ENCODE peak calls at places on chromosome 9, in ten cellular contexts. One of them, this sample, is unnamed.

GRCh38 chr9:76891874-76892273 is 14.0 kb downstream of the PRUNE2 start:
- DNase-seq in bronchial epithelial cell: no peak
- DNase-seq in astrocyte of the spinal cord: no peak
- DNase-seq in HepG2: no peak
- DNase-seq in GM19239: no peak
- DNase-seq in EL: no peak
- DNase-seq in lower lobe of right lung: no peak
- DNase-seq in heart left ventricle: no peak
- DNase-seq in sciatic nerve: no peak
- DNase-seq in WERI-Rb-1: no peak
- DNase-seq in this sample: no peak

GRCh38 chr9:133126697-133127339 is 5.8 kb upstream of the RALGDS start:
- DNase-seq in bronchial epithelial cell: no peak
- DNase-seq in astrocyte of the spinal cord: no peak
- DNase-seq in HepG2: no peak
- DNase-seq in GM19239: no peak
- DNase-seq in EL: no peak
- DNase-seq in lower lobe of right lung: no peak
- DNase-seq in heart left ventricle: no peak
- DNase-seq in sciatic nerve: no peak
- DNase-seq in WERI-Rb-1: no peak
- DNase-seq in this sample: peak

GRCh38 chr9:98080346-98080745 is 23.8 kb downstream of the NANS start:
- DNase-seq in bronchial epithelial cell: no peak
- DNase-seq in astrocyte of the spinal cord: no peak
- DNase-seq in HepG2: no peak
- DNase-seq in GM19239: no peak
- DNase-seq in EL: peak
- DNase-seq in lower lobe of right lung: no peak
- DNase-seq in heart left ventricle: no peak
- DNase-seq in sciatic nerve: no peak
- DNase-seq in WERI-Rb-1: no peak
- DNase-seq in this sample: no peak

GRCh38 chr9:88781500-88782391 is 209.5 kb upstream of the S1PR3 start:
- DNase-seq in bronchial epithelial cell: no peak
- DNase-seq in astrocyte of the spinal cord: peak
- DNase-seq in HepG2: peak
- DNase-seq in GM19239: no peak
- DNase-seq in EL: no peak
- DNase-seq in lower lobe of right lung: no peak
- DNase-seq in heart left ventricle: peak
- DNase-seq in sciatic nerve: no peak
- DNase-seq in WERI-Rb-1: peak
- DNase-seq in this sample: no peak

GRCh38 chr9:698276-698675 is 143.2 kb upstream of the DMRT1 start:
- DNase-seq in bronchial epithelial cell: peak
- DNase-seq in astrocyte of the spinal cord: peak
- DNase-seq in HepG2: no peak
- DNase-seq in GM19239: no peak
- DNase-seq in EL: peak
- DNase-seq in lower lobe of right lung: no peak
- DNase-seq in heart left ventricle: no peak
- DNase-seq in sciatic nerve: no peak
- DNase-seq in WERI-Rb-1: no peak
- DNase-seq in this sample: no peak

GRCh38 chr9:132514011-132514744 is 68.2 kb upstream of the BARHL1 start:
- DNase-seq in bronchial epithelial cell: no peak
- DNase-seq in astrocyte of the spinal cord: no peak
- DNase-seq in HepG2: no peak
- DNase-seq in GM19239: no peak
- DNase-seq in EL: no peak
- DNase-seq in lower lobe of right lung: peak
- DNase-seq in heart left ventricle: no peak
- DNase-seq in sciatic nerve: no peak
- DNase-seq in WERI-Rb-1: no peak
- DNase-seq in this sample: no peak

GRCh38 chr9:107612136-107612535 is 122.6 kb upstream of the KLF4 start:
- DNase-seq in bronchial epithelial cell: no peak
- DNase-seq in astrocyte of the spinal cord: no peak
- DNase-seq in HepG2: no peak
- DNase-seq in GM19239: no peak
- DNase-seq in EL: no peak
- DNase-seq in lower lobe of right lung: peak
- DNase-seq in heart left ventricle: peak
- DNase-seq in sciatic nerve: peak
- DNase-seq in WERI-Rb-1: no peak
- DNase-seq in this sample: no peak

GRCh38 chr9:5321058-5321457 is 16.5 kb upstream of the RLN2 start:
- DNase-seq in bronchial epithelial cell: peak
- DNase-seq in astrocyte of the spinal cord: no peak
- DNase-seq in HepG2: peak
- DNase-seq in GM19239: no peak
- DNase-seq in EL: peak
- DNase-seq in lower lobe of right lung: no peak
- DNase-seq in heart left ventricle: no peak
- DNase-seq in sciatic nerve: no peak
- DNase-seq in WERI-Rb-1: no peak
- DNase-seq in this sample: no peak

GRCh38 chr9:89886281-89886700 is 281.5 kb downstream of the GADD45G start:
- DNase-seq in bronchial epithelial cell: no peak
- DNase-seq in astrocyte of the spinal cord: peak
- DNase-seq in HepG2: no peak
- DNase-seq in GM19239: no peak
- DNase-seq in EL: no peak
- DNase-seq in lower lobe of right lung: no peak
- DNase-seq in heart left ventricle: no peak
- DNase-seq in sciatic nerve: no peak
- DNase-seq in WERI-Rb-1: no peak
- DNase-seq in this sample: no peak

This sample was measured in transverse colon.